ENCODE peak calls at places on chromosomes 5 and 9, in nine cellular contexts. Q, O, L, S, D, T, F, N and U are unnamed samples.

GRCh38 chr5:60698316-60698715 is 1.6 kb downstream of the DEPDC1B start:
- DNase-seq in Q (no peak), O (no peak), L (no peak), S (no peak), D (no peak), T (no peak), F (no peak), N (no peak), U (no peak)

GRCh38 chr5:105544300-105544699 is 1981.7 kb upstream of the NUDT12 start:
- DNase-seq in Q (no peak), O (no peak), L (no peak), S (no peak), D (no peak), T (no peak), F (no peak), N (no peak), U (no peak)

GRCh38 chr5:154190652-154191304 is at the start of gene GALNT10:
- DNase-seq in Q (peak), O (peak), L (peak), S (no peak), D (peak), T (peak), F (peak), N (peak), U (no peak)

GRCh38 chr9:109258619-109259321 is 62.1 kb downstream of the EPB41L4B start:
- DNase-seq in Q (no peak), O (no peak), L (no peak), S (no peak), D (no peak), T (no peak), F (no peak), N (no peak), U (no peak)

GRCh38 chr9:99109522-99109921 is 4.6 kb downstream of the TGFBR1 start:
- DNase-seq in Q (no peak), O (no peak), L (peak), S (no peak), D (peak), T (no peak), F (peak), N (no peak), U (peak)

GRCh38 chr9:117075636-117076035 is 339.2 kb downstream of the ASTN2 start:
- DNase-seq in Q (no peak), O (no peak), L (no peak), S (no peak), D (no peak), T (no peak), F (no peak), N (no peak), U (no peak)

GRCh38 chr9:79695531-79696218 is 123.9 kb downstream of the TLE4 start:
- DNase-seq in Q (no peak), O (no peak), L (no peak), S (no peak), D (no peak), T (no peak), F (no peak), N (no peak), U (no peak)

GRCh38 chr9:124726886-124727285 is 44.2 kb downstream of the NR6A1 start:
- DNase-seq in Q (no peak), O (no peak), L (no peak), S (no peak), D (no peak), T (no peak), F (no peak), N (no peak), U (no peak)

GRCh38 chr5:141637266-141637692 is 482 bp downstream of the RELL2 start:
- DNase-seq in Q (peak), O (no peak), L (no peak), S (no peak), D (no peak), T (peak), F (no peak), N (no peak), U (no peak)

GRCh38 chr5:151196556-151197290 is 27.2 kb downstream of the CCDC69 start:
- DNase-seq in Q (no peak), O (peak), L (no peak), S (no peak), D (no peak), T (peak), F (no peak), N (no peak), U (no peak)

GRCh38 chr9:127572961-127573727 is 38.9 kb upstream of the STXBP1 start:
- DNase-seq in Q (no peak), O (no peak), L (peak), S (no peak), D (peak), T (no peak), F (peak), N (no peak), U (peak)

GRCh38 chr5:27328480-27328879 is 290.1 kb upstream of the CDH9 start:
- DNase-seq in Q (no peak), O (no peak), L (peak), S (peak), D (peak), T (no peak), F (peak), N (no peak), U (peak)

GRCh38 chr9:33868430-33869000 is 51.6 kb downstream of the UBE2R2 start:
- DNase-seq in Q (no peak), O (no peak), L (peak), S (peak), D (peak), T (no peak), F (peak), N (no peak), U (peak)

GRCh38 chr5:135832263-135832555 is 2.3 kb upstream of the SLC25A48 start:
- DNase-seq in Q (no peak), O (no peak), L (no peak), S (no peak), D (no peak), T (no peak), F (no peak), N (no peak), U (no peak)

GRCh38 chr5:175513297-175513696 is 34.9 kb downstream of the SFXN1 start:
- DNase-seq in Q (no peak), O (no peak), L (no peak), S (no peak), D (no peak), T (no peak), F (no peak), N (no peak), U (no peak)

GRCh38 chr5:68171101-68171558 is 44.4 kb upstream of the PIK3R1 start:
- DNase-seq in Q (peak), O (no peak), L (peak), S (no peak), D (peak), T (no peak), F (peak), N (peak), U (peak)

GRCh38 chr9:106962615-106963363 is 99.8 kb downstream of the ZNF462 start:
- DNase-seq in Q (peak), O (no peak), L (peak), S (no peak), D (peak), T (no peak), F (peak), N (no peak), U (no peak)

GRCh38 chr9:128696923-128697707 is 5.2 kb upstream of the PKN3 start:
- DNase-seq in Q (no peak), O (no peak), L (no peak), S (no peak), D (no peak), T (no peak), F (no peak), N (peak), U (no peak)

GRCh38 chr5:172661536-172661935 is 20.5 kb downstream of the NEURL1B start:
- DNase-seq in Q (no peak), O (no peak), L (no peak), S (no peak), D (no peak), T (no peak), F (no peak), N (no peak), U (no peak)

GRCh38 chr9:96084289-96084688 is 208.8 kb downstream of the ERCC6L2 start:
- DNase-seq in Q (no peak), O (no peak), L (no peak), S (no peak), D (no peak), T (no peak), F (no peak), N (no peak), U (no peak)

GRCh38 chr9:133359420-133360175 is 3.2 kb downstream of the SURF2 start:
- DNase-seq in Q (no peak), O (peak), L (no peak), S (no peak), D (no peak), T (no peak), F (no peak), N (no peak), U (no peak)

GRCh38 chr9:133356391-133357091 is at the start of the genes SURF1 and SURF2:
- DNase-seq in Q (peak), O (peak), L (peak), S (no peak), D (peak), T (peak), F (peak), N (peak), U (no peak)

GRCh38 chr9:133354766-133355165 is 1.5 kb downstream of the SURF1 start:
- DNase-seq in Q (no peak), O (no peak), L (no peak), S (no peak), D (no peak), T (no peak), F (no peak), N (no peak), U (no peak)

GRCh38 chr9:133355881-133356357 is 368 bp downstream of the SURF1 start:
- DNase-seq in Q (no peak), O (no peak), L (no peak), S (no peak), D (no peak), T (no peak), F (no peak), N (no peak), U (no peak)

GRCh38 chr9:133357656-133358055 is 1.3 kb downstream of the SURF2 start:
- DNase-seq in Q (no peak), O (no peak), L (no peak), S (no peak), D (no peak), T (no peak), F (no peak), N (no peak), U (no peak)
- H3K4me3 ChIP-seq in Q (no peak), O (peak), L (no peak), S (peak), D (no peak), T (no peak), F (peak), N (peak), U (no peak)

DNA sequence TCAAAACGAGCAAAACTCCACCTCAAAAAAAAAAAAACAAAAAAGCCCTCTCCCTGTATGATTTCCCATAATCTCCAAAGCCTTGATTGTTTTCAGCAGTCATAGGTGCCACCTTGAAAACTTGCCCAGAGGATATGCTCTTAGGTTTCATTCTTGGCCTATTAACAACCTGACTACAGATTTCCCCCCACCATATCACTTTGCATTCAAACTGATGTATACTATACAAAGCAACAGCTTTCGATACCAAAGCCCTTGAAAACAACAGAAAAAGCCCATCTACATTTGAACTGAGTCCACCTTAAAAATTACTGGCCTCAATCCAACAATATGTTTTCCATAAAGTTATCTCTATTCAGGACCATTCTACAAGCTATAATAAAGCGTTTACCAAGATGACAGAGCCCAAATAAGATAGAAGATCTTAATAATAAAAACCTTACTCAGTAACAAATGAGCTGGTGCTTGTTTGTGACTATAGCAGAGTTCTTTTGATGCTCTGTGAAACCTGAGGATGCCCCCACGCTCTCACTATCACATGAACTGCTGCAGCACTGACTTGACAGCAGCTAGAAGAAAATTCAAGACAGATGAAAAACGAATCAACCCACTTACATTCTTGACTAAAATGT is 44.4 kb downstream of the FNBP1 start:
- DNase-seq in Q (no peak), O (no peak), L (no peak), S (no peak), D (no peak), T (no peak), F (no peak), N (no peak), U (no peak)
- H3K4me3 ChIP-seq in Q (no peak), O (no peak), L (no peak), S (no peak), D (no peak), T (no peak), F (no peak), N (no peak), U (no peak)

GRCh38 chr5:55454282-55454681 is 80.5 kb downstream of the PLPP1 start:
- DNase-seq in Q (no peak), O (no peak), L (no peak), S (no peak), D (no peak), T (no peak), F (no peak), N (no peak), U (no peak)

GRCh38 chr5:55451976-55452375 is 82.8 kb downstream of the PLPP1 start:
- DNase-seq in Q (no peak), O (no peak), L (no peak), S (no peak), D (no peak), T (no peak), F (no peak), N (no peak), U (no peak)

GRCh38 chr5:55459572-55459971 is 75.2 kb downstream of the PLPP1 start:
- DNase-seq in Q (no peak), O (no peak), L (no peak), S (no peak), D (no peak), T (no peak), F (no peak), N (no peak), U (no peak)

DNA sequence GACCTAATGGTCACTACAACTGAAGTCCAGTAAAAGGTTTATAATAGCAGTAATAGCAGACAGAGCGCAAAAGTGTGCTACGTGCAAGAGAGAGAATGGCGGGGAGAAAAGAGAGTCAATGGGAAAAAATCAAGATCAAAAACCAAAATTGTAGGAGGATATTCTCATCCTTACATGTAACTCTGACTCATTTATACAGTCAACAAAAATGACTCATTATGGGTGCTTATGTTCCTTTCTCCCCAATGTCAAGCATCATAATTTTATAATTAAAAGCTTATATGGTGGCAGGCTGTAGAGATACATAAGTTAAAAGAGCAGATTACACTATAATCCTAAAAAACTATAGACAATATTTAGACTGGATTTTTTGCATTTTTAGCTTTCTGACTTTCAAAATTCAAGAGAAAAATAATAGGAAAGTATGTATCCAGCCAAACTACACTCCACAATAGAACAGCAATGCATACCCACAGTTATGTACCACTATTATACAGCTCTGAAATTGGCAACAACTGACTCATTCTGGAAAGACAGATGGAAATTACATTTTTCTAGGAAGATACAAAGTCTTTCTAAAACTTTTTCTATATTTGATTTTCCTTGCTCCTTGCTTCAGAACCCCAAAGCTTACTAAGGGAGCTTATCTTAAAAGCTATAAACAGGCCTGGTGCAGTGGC is 78.4 kb downstream of the PLPP1 start:
- DNase-seq in Q (no peak), O (no peak), L (peak), S (no peak), D (no peak), T (no peak), F (peak), N (no peak), U (no peak)
- H3K4me3 ChIP-seq in Q (no peak), O (no peak), L (no peak), S (no peak), D (no peak), T (no peak), F (no peak), N (no peak), U (no peak)

DNA sequence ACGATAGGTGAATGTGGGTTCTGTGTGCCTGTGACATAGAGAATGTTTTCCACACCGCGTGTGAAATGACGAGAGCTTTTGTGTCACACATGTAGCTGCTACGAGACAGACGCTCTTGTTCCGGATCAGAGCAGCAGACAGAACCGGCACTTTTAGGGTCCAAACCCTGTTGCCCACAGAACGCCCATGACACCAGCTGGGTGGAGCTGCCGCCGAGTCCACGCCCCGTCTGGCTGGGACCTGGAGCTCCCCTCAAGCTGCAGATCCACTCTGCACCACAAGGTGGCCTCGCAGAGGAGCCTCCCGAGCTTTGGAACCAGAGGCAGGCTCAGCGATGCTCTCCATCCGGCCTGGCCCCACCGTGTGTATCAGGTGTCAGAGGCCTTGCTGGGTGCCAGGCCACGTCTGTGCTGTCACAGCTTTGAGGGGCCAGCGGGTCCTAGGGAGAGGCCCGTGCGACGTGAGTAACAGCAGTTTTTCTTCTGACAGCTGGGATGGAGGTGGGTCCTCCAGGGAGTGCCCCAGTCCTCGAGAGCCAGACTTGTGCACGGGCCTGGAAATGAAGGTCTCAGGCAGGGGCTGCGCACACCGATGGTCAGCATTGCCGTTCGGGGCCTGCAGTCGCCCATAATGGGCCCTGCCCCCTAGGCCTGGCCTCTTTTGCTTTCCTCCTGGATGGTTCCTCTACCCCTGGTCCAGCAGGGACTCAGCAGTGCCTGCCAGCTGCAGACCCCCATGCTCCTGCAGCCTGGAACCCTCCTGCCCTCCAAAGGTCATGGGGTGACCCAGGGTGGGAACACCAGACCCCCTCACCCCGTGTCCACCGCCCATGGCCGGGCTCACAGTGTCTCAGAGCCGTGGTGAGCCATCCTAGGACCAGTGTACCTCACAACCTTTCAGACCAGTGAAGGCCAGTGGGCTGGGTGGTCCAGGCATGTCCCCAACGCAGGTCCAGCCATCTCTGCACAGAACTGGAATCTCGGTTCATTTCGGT is 2.5 kb upstream of the LRRC14B start:
- DNase-seq in Q (peak), O (peak), L (peak), S (peak), D (peak), T (peak), F (peak), N (peak), U (peak)
- H3K4me3 ChIP-seq in Q (peak), O (no peak), L (peak), S (peak), D (no peak), T (no peak), F (peak), N (peak), U (peak)

GRCh38 chr5:119353213-119353612 is 2.6 kb upstream of the TNFAIP8 start:
- DNase-seq in Q (no peak), O (no peak), L (no peak), S (no peak), D (no peak), T (no peak), F (no peak), N (no peak), U (no peak)

GRCh38 chr5:119355244-119355635 is 579 bp upstream of the TNFAIP8 start:
- DNase-seq in Q (no peak), O (peak), L (no peak), S (no peak), D (no peak), T (no peak), F (no peak), N (no peak), U (no peak)

GRCh38 chr5:119355636-119356383 is at the start of gene TNFAIP8:
- DNase-seq in Q (peak), O (no peak), L (peak), S (no peak), D (peak), T (peak), F (peak), N (peak), U (no peak)

GRCh38 chr5:119353686-119354366 is 2.0 kb upstream of the TNFAIP8 start:
- DNase-seq in Q (no peak), O (no peak), L (no peak), S (no peak), D (no peak), T (peak), F (no peak), N (no peak), U (no peak)

DNA sequence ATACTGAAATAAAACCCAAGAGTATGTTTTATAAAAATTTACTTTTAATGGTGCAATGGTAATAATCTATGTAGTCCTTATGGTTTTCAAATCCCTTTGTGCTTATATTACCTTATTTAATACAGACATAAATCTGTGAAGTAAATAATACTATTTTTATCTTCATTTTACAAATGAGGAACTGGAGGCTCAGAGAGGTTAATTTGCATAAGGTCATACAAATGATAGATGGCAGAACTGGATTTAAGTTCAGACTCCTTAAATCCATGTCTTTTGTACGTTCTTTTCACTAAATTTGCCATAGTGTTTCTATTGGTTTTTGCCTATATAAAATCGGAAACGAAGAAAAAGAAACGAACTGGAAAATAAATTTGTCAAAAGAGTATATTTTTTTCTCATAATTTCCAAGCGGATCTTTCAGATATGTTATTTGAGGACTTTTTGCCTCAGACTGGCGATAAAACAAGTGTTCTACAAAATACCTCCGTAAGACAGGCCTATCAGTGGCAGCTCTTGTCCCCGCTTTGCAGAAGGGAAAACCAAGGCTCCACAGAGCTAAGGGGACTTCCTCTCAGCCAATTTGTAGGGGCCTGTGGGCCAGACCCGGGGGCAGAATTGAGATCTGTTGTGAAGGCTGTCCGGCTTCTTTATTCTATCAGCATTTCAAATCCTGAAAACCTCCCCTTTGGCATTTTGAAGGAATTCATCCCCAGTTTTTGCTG is 1.1 kb upstream of the TNFAIP8 start:
- DNase-seq in Q (no peak), O (no peak), L (no peak), S (no peak), D (no peak), T (no peak), F (no peak), N (no peak), U (no peak)
- H3K4me3 ChIP-seq in Q (no peak), O (no peak), L (no peak), S (peak), D (no peak), T (peak), F (no peak), N (peak), U (no peak)

GRCh38 chr5:140351609-140352334 is 5.4 kb upstream of the HBEGF start:
- DNase-seq in Q (no peak), O (peak), L (peak), S (no peak), D (peak), T (no peak), F (peak), N (no peak), U (no peak)
- H3K4me3 ChIP-seq in Q (no peak), O (no peak), L (no peak), S (no peak), D (no peak), T (no peak), F (no peak), N (no peak), U (no peak)

GRCh38 chr5:32642276-32643002 is 57.1 kb downstream of the SUB1 start:
- DNase-seq in Q (no peak), O (no peak), L (peak), S (peak), D (peak), T (no peak), F (peak), N (no peak), U (no peak)
- H3K4me3 ChIP-seq in Q (no peak), O (no peak), L (no peak), S (no peak), D (no peak), T (no peak), F (no peak), N (no peak), U (no peak)